ENCODE peak calls at places on chromosomes 3 and 15, in eight cellular contexts. G is CD8-positive, alpha-beta memory T cell; O is neuronal stem cell; S is psoas muscle; U is uterus; N is astrocyte; I is A673; F is aorta. T is an unnamed sample.

GRCh38 chr15:39413558-39413957 is 167.3 kb upstream of the THBS1 start:
- DNase-seq in I (no peak), U (no peak), F (no peak), S (no peak), N (no peak), O (no peak), G (no peak), T (no peak)

GRCh38 chr15:94535298-94536048 is 304.1 kb downstream of the MCTP2 start:
- DNase-seq in N (no peak), F (no peak), U (no peak), G (no peak), O (no peak), S (no peak), I (peak), T (no peak)

GRCh38 chr15:62951481-62951880 is 91.1 kb upstream of the TPM1 start:
- DNase-seq in G (no peak), I (no peak), U (no peak), O (no peak), N (no peak), S (no peak), F (no peak), T (no peak)

GRCh38 chr15:39156636-39157255 is 424.1 kb upstream of the THBS1 start:
- DNase-seq in U (no peak), N (no peak), I (no peak), F (no peak), S (peak), O (no peak), G (no peak), T (no peak)

GRCh38 chr3:38325256-38325655 is 21.3 kb upstream of the XYLB start:
- DNase-seq in F (no peak), N (no peak), I (no peak), G (no peak), U (no peak), S (no peak), O (no peak), T (no peak)

GRCh38 chr3:151379083-151379734 is 5.3 kb downstream of the P2RY12 start:
- DNase-seq in G (no peak), F (peak), S (peak), U (no peak), O (peak), I (peak), N (no peak), T (no peak)

GRCh38 chr3:62065985-62066693 is 307.2 kb downstream of the FEZF2 start:
- DNase-seq in G (no peak), S (no peak), F (no peak), N (peak), I (no peak), O (no peak), U (no peak), T (no peak)

GRCh38 chr3:99625643-99626414 is 12.6 kb upstream of the COL8A1 start:
- DNase-seq in U (no peak), N (no peak), F (no peak), S (no peak), G (no peak), O (no peak), I (no peak), T (no peak)

GRCh38 chr15:67024322-67024997 is 40.9 kb upstream of the SMAD3 start:
- DNase-seq in U (peak), F (peak), S (peak), I (peak), O (no peak), N (peak), G (no peak), T (no peak)
- H3K27ac ChIP-seq in U (peak), F (peak), S (peak), I (peak), O (no peak), N (peak), G (no peak), T (no peak)

DNA sequence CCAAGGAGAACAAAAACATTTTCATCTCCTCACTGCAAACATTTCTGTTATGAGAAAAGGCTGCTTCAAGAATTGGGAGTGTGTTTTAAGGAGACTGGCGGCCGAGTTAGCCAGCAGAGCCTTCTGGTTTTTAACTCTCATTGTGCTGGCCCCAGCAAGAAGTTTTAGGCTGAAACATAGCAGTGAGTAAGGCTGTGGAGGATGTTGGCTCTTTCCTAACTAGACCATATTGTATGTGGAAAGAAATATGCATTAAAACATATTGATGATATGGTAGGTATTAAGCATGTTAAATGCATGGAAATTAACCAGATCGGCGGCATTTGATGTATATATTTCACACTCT is 90.7 kb downstream of the TIGIT start:
- DNase-seq in G (no peak), I (no peak), S (no peak), F (no peak), U (no peak), N (no peak), O (no peak), T (no peak)
- H3K4me3 ChIP-seq in G (peak), I (peak), S (peak), F (peak), U (peak), N (peak), O (no peak), T (peak)

GRCh38 chr15:92997821-92998220 is 91.2 kb downstream of the RGMA start:
- DNase-seq in I (no peak), O (no peak), U (no peak), S (no peak), G (no peak), N (no peak), F (no peak), T (no peak)
- H3K27ac ChIP-seq in I (no peak), O (no peak), U (no peak), S (no peak), G (no peak), N (no peak), F (no peak), T (peak)

DNA sequence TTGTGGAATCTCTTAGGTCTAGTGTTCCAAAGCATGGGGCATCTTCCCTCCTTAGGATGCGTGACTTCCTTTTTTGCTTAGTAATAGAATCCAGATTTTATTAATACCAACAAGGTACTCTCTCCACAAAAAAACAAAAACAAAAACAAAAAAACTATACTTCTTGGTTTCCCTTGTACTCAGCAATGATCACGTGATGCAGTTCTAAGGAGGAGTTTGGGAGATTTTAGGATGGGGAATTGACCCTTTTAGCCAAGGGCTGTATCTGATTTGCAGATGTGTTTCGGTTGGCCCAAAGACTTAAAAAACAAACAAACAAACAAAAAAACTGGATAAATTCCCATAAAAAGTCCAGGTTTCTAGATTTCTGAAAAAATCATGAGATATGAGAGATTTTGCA is 12.6 kb upstream of the TMEM108 start:
- DNase-seq in S (no peak), I (no peak), N (no peak), F (no peak), G (no peak), O (no peak), U (no peak), T (no peak)
- H3K4me3 ChIP-seq in S (no peak), I (no peak), N (no peak), F (no peak), G (no peak), O (no peak), U (no peak), T (no peak)

DNA sequence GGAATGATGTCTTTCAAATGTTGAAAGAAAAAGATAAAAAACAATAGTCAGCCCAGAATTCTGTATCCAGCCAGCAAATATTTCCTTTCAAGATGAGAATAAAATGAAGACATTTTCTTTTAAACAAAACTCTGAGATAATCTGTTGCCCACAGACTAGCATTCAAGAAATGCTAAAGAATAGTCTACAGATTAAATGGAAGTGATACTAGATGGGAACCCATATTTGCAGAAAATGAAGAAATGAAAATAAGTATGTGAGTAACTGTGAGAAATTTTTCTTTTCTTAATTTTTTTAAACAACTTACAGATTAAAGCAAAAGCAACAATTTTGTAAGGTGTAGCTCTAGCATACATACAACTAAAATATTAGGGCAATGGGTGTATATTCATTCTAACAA is 469.8 kb downstream of the IGSF11 start:
- DNase-seq in G (no peak), S (no peak), N (no peak), U (no peak), O (no peak), I (no peak), F (no peak), T (no peak)
- H3K27ac ChIP-seq in G (no peak), S (no peak), N (no peak), U (no peak), O (no peak), I (no peak), F (no peak), T (no peak)

T was measured in naive thymus-derived CD4-positive, alpha-beta T cell.